ENCODE peak calls at places on chromosomes 7 and 10, in six cellular contexts. One of them, this sample, is unnamed.

GRCh38 chr10:52966904-52967303 is 194.3 kb upstream of the MBL2 start:
- DNase-seq in iPS DF 6.9: no peak
- DNase-seq in heart left ventricle: no peak
- DNase-seq in upper lobe of right lung: no peak
- DNase-seq in mammary epithelial cell: no peak
- DNase-seq in fibroblast of the aortic adventitia: no peak
- DNase-seq in this sample: no peak

GRCh38 chr10:68832596-68832995 is 5.3 kb downstream of the STOX1 start:
- DNase-seq in iPS DF 6.9: no peak
- DNase-seq in heart left ventricle: no peak
- DNase-seq in upper lobe of right lung: no peak
- DNase-seq in mammary epithelial cell: no peak
- DNase-seq in fibroblast of the aortic adventitia: no peak
- DNase-seq in this sample: no peak

GRCh38 chr7:30750574-30751256 is 1.2 kb upstream of the INMT start:
- DNase-seq in mammary epithelial cell: no peak
- DNase-seq in upper lobe of right lung: peak
- DNase-seq in iPS DF 6.9: no peak
- DNase-seq in fibroblast of the aortic adventitia: peak
- DNase-seq in heart left ventricle: peak
- DNase-seq in this sample: peak

GRCh38 chr10:77281719-77282118 is 355.9 kb downstream of the KCNMA1 start:
- DNase-seq in iPS DF 6.9: no peak
- DNase-seq in mammary epithelial cell: no peak
- DNase-seq in upper lobe of right lung: no peak
- DNase-seq in fibroblast of the aortic adventitia: no peak
- DNase-seq in heart left ventricle: no peak
- DNase-seq in this sample: no peak

GRCh38 chr10:129933456-129934092 is 30.5 kb downstream of the EBF3 start:
- DNase-seq in upper lobe of right lung: no peak
- DNase-seq in iPS DF 6.9: no peak
- DNase-seq in heart left ventricle: peak
- DNase-seq in fibroblast of the aortic adventitia: no peak
- DNase-seq in mammary epithelial cell: no peak
- DNase-seq in this sample: no peak

GRCh38 chr7:150945171-150945852 is 32.8 kb downstream of the KCNH2 start:
- DNase-seq in fibroblast of the aortic adventitia: no peak
- DNase-seq in mammary epithelial cell: no peak
- DNase-seq in heart left ventricle: peak
- DNase-seq in iPS DF 6.9: no peak
- DNase-seq in upper lobe of right lung: peak
- DNase-seq in this sample: no peak

GRCh38 chr10:63812491-63812890 is 291.3 kb downstream of the REEP3 start:
- DNase-seq in upper lobe of right lung: no peak
- DNase-seq in fibroblast of the aortic adventitia: peak
- DNase-seq in heart left ventricle: no peak
- DNase-seq in mammary epithelial cell: no peak
- DNase-seq in iPS DF 6.9: no peak
- DNase-seq in this sample: peak

GRCh38 chr7:132768099-132768498 is 191.8 kb upstream of the PLXNA4 start:
- DNase-seq in mammary epithelial cell: no peak
- DNase-seq in heart left ventricle: no peak
- DNase-seq in fibroblast of the aortic adventitia: no peak
- DNase-seq in upper lobe of right lung: no peak
- DNase-seq in iPS DF 6.9: no peak
- DNase-seq in this sample: no peak

GRCh38 chr10:88866454-88866853 is 13.6 kb upstream of the STAMBPL1 start:
- DNase-seq in fibroblast of the aortic adventitia: no peak
- DNase-seq in heart left ventricle: no peak
- DNase-seq in iPS DF 6.9: no peak
- DNase-seq in upper lobe of right lung: no peak
- DNase-seq in mammary epithelial cell: no peak
- DNase-seq in this sample: no peak

GRCh38 chr10:69278446-69278963 is at the start of gene HK1:
- DNase-seq in heart left ventricle: no peak
- DNase-seq in mammary epithelial cell: no peak
- DNase-seq in fibroblast of the aortic adventitia: peak
- DNase-seq in upper lobe of right lung: no peak
- DNase-seq in iPS DF 6.9: no peak
- DNase-seq in this sample: peak

GRCh38 chr7:19020711-19021110 is 96.7 kb downstream of the TWIST1 start:
- DNase-seq in mammary epithelial cell: peak
- DNase-seq in heart left ventricle: no peak
- DNase-seq in upper lobe of right lung: no peak
- DNase-seq in iPS DF 6.9: no peak
- DNase-seq in fibroblast of the aortic adventitia: peak
- DNase-seq in this sample: peak

GRCh38 chr10:43041422-43042342 is 35.2 kb upstream of the RET start:
- DNase-seq in iPS DF 6.9: no peak
- DNase-seq in fibroblast of the aortic adventitia: no peak
- DNase-seq in mammary epithelial cell: no peak
- DNase-seq in heart left ventricle: no peak
- DNase-seq in upper lobe of right lung: peak
- DNase-seq in this sample: no peak

GRCh38 chr7:84532196-84532595 is 337.6 kb upstream of the SEMA3A start:
- DNase-seq in upper lobe of right lung: no peak
- DNase-seq in mammary epithelial cell: no peak
- DNase-seq in iPS DF 6.9: no peak
- DNase-seq in heart left ventricle: no peak
- DNase-seq in fibroblast of the aortic adventitia: no peak
- DNase-seq in this sample: no peak

GRCh38 chr7:43199333-43199732 is 86.9 kb downstream of the HECW1 start:
- DNase-seq in upper lobe of right lung: no peak
- DNase-seq in iPS DF 6.9: no peak
- DNase-seq in fibroblast of the aortic adventitia: no peak
- DNase-seq in mammary epithelial cell: no peak
- DNase-seq in heart left ventricle: no peak
- DNase-seq in this sample: peak

GRCh38 chr7:2066251-2066919 is 166.4 kb downstream of the MAD1L1 start:
- DNase-seq in upper lobe of right lung: no peak
- DNase-seq in iPS DF 6.9: no peak
- DNase-seq in mammary epithelial cell: no peak
- DNase-seq in fibroblast of the aortic adventitia: no peak
- DNase-seq in heart left ventricle: no peak
- DNase-seq in this sample: no peak

GRCh38 chr7:21844742-21845141 is 101.0 kb downstream of the CDCA7L start:
- DNase-seq in heart left ventricle: no peak
- DNase-seq in iPS DF 6.9: no peak
- DNase-seq in mammary epithelial cell: no peak
- DNase-seq in upper lobe of right lung: no peak
- DNase-seq in fibroblast of the aortic adventitia: no peak
- DNase-seq in this sample: no peak

GRCh38 chr10:130927157-130927556 is 384.4 kb downstream of the TCERG1L start:
- DNase-seq in fibroblast of the aortic adventitia: no peak
- DNase-seq in heart left ventricle: no peak
- DNase-seq in iPS DF 6.9: no peak
- DNase-seq in upper lobe of right lung: no peak
- DNase-seq in mammary epithelial cell: no peak
- DNase-seq in this sample: no peak

DNA sequence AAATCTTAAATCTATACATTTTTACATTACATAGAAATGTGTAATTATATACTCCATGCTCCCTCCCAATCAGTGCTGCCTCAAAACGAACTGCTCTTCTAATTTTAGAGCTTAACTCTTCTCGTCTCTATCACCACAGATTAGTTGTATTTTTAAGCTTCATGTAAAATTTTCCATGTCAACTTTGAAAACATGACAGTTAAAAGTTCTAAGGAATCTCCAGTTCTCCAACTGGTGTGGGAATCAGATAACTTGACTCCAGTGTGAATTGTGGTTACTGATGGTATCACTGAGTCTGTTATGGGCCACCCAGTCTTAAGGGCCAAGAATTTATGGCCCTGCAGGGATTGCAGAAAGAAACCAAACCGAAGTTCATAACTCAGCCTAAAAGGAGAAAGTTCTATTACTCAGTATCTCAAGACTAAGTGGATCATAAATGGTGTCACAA is 31.7 kb upstream of the KMT2E start:
- DNase-seq in fibroblast of the aortic adventitia: peak
- DNase-seq in upper lobe of right lung: no peak
- DNase-seq in mammary epithelial cell: peak
- DNase-seq in iPS DF 6.9: no peak
- DNase-seq in heart left ventricle: no peak
- DNase-seq in this sample: no peak
- H3K4me3 ChIP-seq in fibroblast of the aortic adventitia: no peak
- H3K4me3 ChIP-seq in upper lobe of right lung: no peak
- H3K4me3 ChIP-seq in mammary epithelial cell: no peak
- H3K4me3 ChIP-seq in iPS DF 6.9: no peak
- H3K4me3 ChIP-seq in heart left ventricle: no peak
- H3K4me3 ChIP-seq in this sample: no peak

GRCh38 chr7:124489082-124489819 is 276.3 kb downstream of the GPR37 start:
- DNase-seq in upper lobe of right lung: no peak
- DNase-seq in fibroblast of the aortic adventitia: no peak
- DNase-seq in mammary epithelial cell: no peak
- DNase-seq in iPS DF 6.9: no peak
- DNase-seq in heart left ventricle: no peak
- DNase-seq in this sample: no peak
- H3K4me3 ChIP-seq in upper lobe of right lung: no peak
- H3K4me3 ChIP-seq in fibroblast of the aortic adventitia: no peak
- H3K4me3 ChIP-seq in mammary epithelial cell: no peak
- H3K4me3 ChIP-seq in iPS DF 6.9: no peak
- H3K4me3 ChIP-seq in heart left ventricle: no peak
- H3K4me3 ChIP-seq in this sample: no peak

GRCh38 chr10:133259603-133259992 is 17.1 kb downstream of the ADAM8 start:
- DNase-seq in fibroblast of the aortic adventitia: no peak
- DNase-seq in mammary epithelial cell: no peak
- DNase-seq in iPS DF 6.9: no peak
- DNase-seq in heart left ventricle: no peak
- DNase-seq in upper lobe of right lung: no peak
- DNase-seq in this sample: no peak

GRCh38 chr10:133261726-133262325 is 14.8 kb downstream of the ADAM8 start:
- DNase-seq in mammary epithelial cell: peak
- DNase-seq in heart left ventricle: peak
- DNase-seq in upper lobe of right lung: peak
- DNase-seq in fibroblast of the aortic adventitia: peak
- DNase-seq in iPS DF 6.9: no peak
- DNase-seq in this sample: peak

GRCh38 chr10:133262696-133263095 is 14.0 kb downstream of the ADAM8 start:
- DNase-seq in mammary epithelial cell: no peak
- DNase-seq in upper lobe of right lung: no peak
- DNase-seq in iPS DF 6.9: no peak
- DNase-seq in fibroblast of the aortic adventitia: no peak
- DNase-seq in heart left ventricle: no peak
- DNase-seq in this sample: no peak

GRCh38 chr10:133258818-133259602 is 17.7 kb downstream of the ADAM8 start:
- DNase-seq in mammary epithelial cell: peak
- DNase-seq in iPS DF 6.9: no peak
- DNase-seq in heart left ventricle: peak
- DNase-seq in fibroblast of the aortic adventitia: peak
- DNase-seq in upper lobe of right lung: peak
- DNase-seq in this sample: peak

DNA sequence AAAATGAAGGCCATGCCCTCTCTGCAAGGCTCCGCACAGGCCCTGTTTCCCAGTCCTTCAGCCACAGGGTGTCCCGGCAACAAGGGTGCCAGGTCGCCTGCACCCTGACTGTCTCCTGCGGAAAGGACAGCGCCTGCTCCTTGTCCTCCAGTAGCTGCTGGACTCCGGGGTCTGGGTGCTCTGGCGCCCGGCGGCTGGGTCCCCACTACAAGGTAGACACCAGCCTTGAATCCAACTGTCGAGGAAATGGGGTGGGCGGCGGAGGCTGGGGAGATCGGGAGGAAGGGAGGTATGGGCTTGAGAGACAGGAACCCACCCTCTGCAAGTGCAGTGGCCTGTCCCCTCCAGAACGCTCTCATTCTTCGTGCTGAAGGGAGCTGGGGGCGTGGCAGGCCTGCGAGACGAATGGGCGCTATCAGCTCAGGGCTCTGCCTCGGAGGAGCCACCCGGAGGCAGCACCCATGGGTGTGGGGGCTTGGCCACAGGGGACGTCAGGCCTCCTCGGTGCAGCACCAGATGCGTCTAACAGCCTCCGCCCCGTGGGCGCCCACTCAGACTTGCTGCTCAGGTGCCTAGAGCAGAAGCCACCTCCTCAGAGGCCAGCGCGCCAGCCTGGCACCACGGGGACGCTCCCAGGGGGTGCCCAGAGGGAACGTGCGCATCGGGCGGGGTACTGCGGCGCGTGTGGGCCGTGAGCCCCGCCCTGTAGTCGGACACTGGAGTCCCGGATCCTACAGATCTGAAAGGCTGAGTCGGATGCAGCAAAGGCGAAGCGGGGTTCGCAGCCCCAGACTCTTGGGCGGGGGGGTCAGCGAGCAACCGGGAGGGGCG is 15.6 kb downstream of the ADAM8 start:
- DNase-seq in heart left ventricle: peak
- DNase-seq in fibroblast of the aortic adventitia: no peak
- DNase-seq in upper lobe of right lung: peak
- DNase-seq in iPS DF 6.9: no peak
- DNase-seq in mammary epithelial cell: no peak
- DNase-seq in this sample: no peak
- H3K4me3 ChIP-seq in heart left ventricle: peak
- H3K4me3 ChIP-seq in fibroblast of the aortic adventitia: peak
- H3K4me3 ChIP-seq in upper lobe of right lung: peak
- H3K4me3 ChIP-seq in iPS DF 6.9: peak
- H3K4me3 ChIP-seq in mammary epithelial cell: peak
- H3K4me3 ChIP-seq in this sample: peak

GRCh38 chr10:44308935-44309334 is 76.0 kb downstream of the CXCL12 start:
- DNase-seq in fibroblast of the aortic adventitia: no peak
- DNase-seq in iPS DF 6.9: no peak
- DNase-seq in upper lobe of right lung: no peak
- DNase-seq in heart left ventricle: no peak
- DNase-seq in mammary epithelial cell: no peak
- DNase-seq in this sample: no peak

GRCh38 chr10:44312401-44312800 is 72.5 kb downstream of the CXCL12 start:
- DNase-seq in upper lobe of right lung: no peak
- DNase-seq in heart left ventricle: no peak
- DNase-seq in iPS DF 6.9: no peak
- DNase-seq in fibroblast of the aortic adventitia: no peak
- DNase-seq in mammary epithelial cell: no peak
- DNase-seq in this sample: no peak

GRCh38 chr10:44309939-44310761 is 74.7 kb downstream of the CXCL12 start:
- DNase-seq in upper lobe of right lung: no peak
- DNase-seq in heart left ventricle: no peak
- DNase-seq in fibroblast of the aortic adventitia: no peak
- DNase-seq in mammary epithelial cell: no peak
- DNase-seq in iPS DF 6.9: no peak
- DNase-seq in this sample: no peak

GRCh38 chr10:44311563-44311905 is 73.4 kb downstream of the CXCL12 start:
- DNase-seq in heart left ventricle: no peak
- DNase-seq in mammary epithelial cell: no peak
- DNase-seq in upper lobe of right lung: no peak
- DNase-seq in iPS DF 6.9: no peak
- DNase-seq in fibroblast of the aortic adventitia: no peak
- DNase-seq in this sample: no peak

GRCh38 chr10:44310762-44311562 is 73.9 kb downstream of the CXCL12 start:
- DNase-seq in fibroblast of the aortic adventitia: peak
- DNase-seq in mammary epithelial cell: peak
- DNase-seq in iPS DF 6.9: peak
- DNase-seq in upper lobe of right lung: peak
- DNase-seq in heart left ventricle: peak
- DNase-seq in this sample: peak
- H3K4me3 ChIP-seq in fibroblast of the aortic adventitia: peak
- H3K4me3 ChIP-seq in mammary epithelial cell: no peak
- H3K4me3 ChIP-seq in iPS DF 6.9: peak
- H3K4me3 ChIP-seq in upper lobe of right lung: peak
- H3K4me3 ChIP-seq in heart left ventricle: peak
- H3K4me3 ChIP-seq in this sample: peak